ENCODE peak calls at places on chromosomes 2 and 18, in four cellular contexts. W is H1, K is K562, P is HCT116. Q is an unnamed sample.

GRCh38 chr2:46296840-46297545 is at the start of gene EPAS1:
- DNase-seq in W (peak; percentile 91), P (no peak), K (peak; percentile 99), Q (no peak)

GRCh38 chr18:79383388-79384056 is 12.2 kb upstream of the NFATC1 start:
- DNase-seq in P (no peak), W (no peak), K (no peak), Q (no peak)

GRCh38 chr2:3208179-3208578 is 169.4 kb downstream of the EIPR1 start:
- DNase-seq in W (no peak), P (no peak), K (no peak), Q (no peak)

GRCh38 chr2:17101091-17101490 is 417.1 kb downstream of the RAD51AP2 start:
- DNase-seq in W (no peak), K (no peak), P (no peak), Q (no peak)

GRCh38 chr18:32301976-32302743 is 112.3 kb downstream of the MEP1B start:
- DNase-seq in P (no peak), W (no peak), K (no peak), Q (no peak)

GRCh38 chr2:26011990-26012856 is 21.7 kb upstream of the RAB10 start:
- DNase-seq in K (peak; percentile 39), W (no peak), P (peak; percentile 92), Q (no peak)

GRCh38 chr2:19462228-19462627 is 103.8 kb upstream of the OSR1 start:
- DNase-seq in P (no peak), K (no peak), W (no peak), Q (no peak)

GRCh38 chr18:63098014-63098981 is 221.3 kb downstream of the BCL2 start:
- DNase-seq in W (no peak), K (no peak), P (no peak), Q (no peak)

GRCh38 chr2:174621323-174621722 is 23.7 kb upstream of the WIPF1 start:
- DNase-seq in P (no peak), W (no peak), K (no peak), Q (no peak)
- H3K4me1 ChIP-seq in P (peaks cover 2% of the 10 kb centered on the region), W (no peaks in the 10 kb centered on the region), K (no peaks in the 10 kb centered on the region), Q (no peaks in the 10 kb centered on the region)

GRCh38 chr2:118854507-118855300 is 7.3 kb upstream of the EN1 start:
- DNase-seq in K (no peak), W (peak; percentile 66), P (no peak), Q (no peak)
- H3K9ac ChIP-seq in K (no peak overlapping the region), W (no peak overlapping the region), P (no peak overlapping the region), Q (no peak overlapping the region)

GRCh38 chr2:121429927-121430511 is 100.7 kb upstream of the RNU4ATAC start:
- DNase-seq in P (no peak), K (no peak), W (no peak), Q (no peak)
- TF ChIP-seq ZNF274 in P (no peak), K (no peak), W (no peak), Q (no peak)

DNA sequence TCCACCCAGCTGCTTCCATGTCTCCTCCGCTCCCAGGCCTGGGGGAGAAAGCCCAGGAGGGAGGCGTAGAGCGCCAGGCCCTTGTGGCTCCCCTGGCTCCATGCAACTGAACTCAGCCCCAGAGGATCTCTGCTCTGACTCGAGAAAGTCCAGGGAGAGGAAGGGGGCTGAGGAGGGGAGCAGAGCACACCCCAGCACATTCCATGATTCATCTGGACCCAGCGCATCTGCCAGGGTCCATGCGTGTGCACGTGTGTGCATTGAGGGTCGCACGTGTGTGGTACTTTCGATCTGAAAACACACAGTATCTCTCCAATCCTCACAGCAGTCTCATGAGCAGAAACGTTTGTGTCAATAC is 146.5 kb upstream of the ID2 start:
- DNase-seq in K (no peak), P (no peak), W (no peak), Q (no peak)
- H3K4me1 ChIP-seq in K (peaks cover 52% of the 10 kb centered on the region), P (no peaks in the 10 kb centered on the region), W (peaks cover 6% of the 10 kb centered on the region), Q (peaks cover 13% of the 10 kb centered on the region)

GRCh38 chr2:85523062-85523905 is 15.7 kb upstream of the MAT2A start:
- DNase-seq in W (no peak), P (no peak), K (peak; percentile 7), Q (no peak)
- H3K9ac ChIP-seq in W (no peak overlapping the region), P (no peak overlapping the region), K (peak overlapping the region; percentile 80), Q (no peak overlapping the region)

GRCh38 chr2:28577796-28578680 is 82.2 kb downstream of the PLB1 start:
- DNase-seq in W (no peak), K (no peak), P (no peak), Q (no peak)

GRCh38 chr2:28576714-28577113 is 80.9 kb downstream of the PLB1 start:
- DNase-seq in W (no peak), P (no peak), K (no peak), Q (no peak)

GRCh38 chr2:28579606-28580005 is 83.7 kb downstream of the PLB1 start:
- DNase-seq in W (no peak), K (no peak), P (no peak), Q (no peak)

GRCh38 chr2:28580078-28580477 is 84.2 kb downstream of the PLB1 start:
- DNase-seq in P (no peak), W (no peak), K (no peak), Q (no peak)

DNA sequence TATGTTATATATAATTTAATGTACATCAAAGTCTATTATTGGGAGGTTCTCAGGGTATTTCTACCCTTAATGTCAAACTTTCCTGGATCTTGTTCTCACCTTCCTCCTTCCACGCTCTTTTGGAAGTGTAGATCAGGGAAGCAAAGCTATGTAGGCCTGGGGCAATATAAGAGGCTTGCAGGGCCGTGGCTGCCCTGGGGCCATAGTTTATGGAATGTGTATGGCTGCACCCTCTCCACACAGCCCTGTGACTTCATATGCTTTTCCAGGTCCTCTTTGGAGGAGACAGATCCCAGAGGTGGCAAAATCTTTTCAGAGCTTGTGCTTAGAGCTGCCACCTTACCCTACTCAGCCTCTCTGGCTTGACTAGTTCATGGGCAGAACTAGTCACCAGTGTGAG is 82.9 kb downstream of the PLB1 start:
- DNase-seq in P (no peak), K (no peak), W (no peak), Q (no peak)
- TF ChIP-seq ZNF274 in P (no peak), K (no peak), W (no peak), Q (no peak)

DNA sequence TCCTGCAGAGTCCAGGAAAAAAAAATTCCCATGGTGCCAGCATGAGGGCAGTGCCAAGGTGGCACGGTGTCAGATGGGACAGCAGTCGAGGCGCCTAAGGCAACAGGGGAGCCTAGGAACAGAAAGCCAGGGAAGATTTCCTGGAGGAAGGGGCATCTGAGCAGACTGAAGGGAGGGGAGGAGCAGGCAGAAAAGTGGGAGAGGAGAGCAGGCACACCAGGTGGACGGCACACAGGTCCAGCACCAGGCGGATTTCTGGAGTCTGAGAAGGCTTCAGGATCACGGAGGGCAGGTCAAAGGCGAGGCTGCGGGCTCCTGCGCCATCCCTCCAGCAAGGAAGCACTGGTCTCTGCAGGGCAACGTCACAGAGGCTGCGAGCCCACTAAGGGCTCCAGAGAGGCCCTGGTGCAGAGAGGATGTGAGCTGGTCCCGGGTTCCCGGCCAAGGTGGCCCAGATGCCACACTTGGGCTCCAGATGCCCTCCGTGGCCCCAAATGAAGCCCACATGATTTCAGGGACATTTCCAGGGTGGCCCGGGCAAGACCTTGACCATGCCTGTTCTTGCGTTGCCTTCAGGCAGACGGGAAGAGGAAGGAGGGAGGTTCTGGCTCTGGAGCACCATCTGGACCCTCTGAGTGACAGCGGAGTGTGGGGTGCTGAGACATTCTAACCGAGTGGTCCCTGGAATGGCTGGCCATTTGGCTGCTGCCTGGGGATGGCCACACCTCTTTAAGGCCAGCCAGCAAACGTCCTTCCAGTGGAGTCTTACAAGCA is 4.1 kb downstream of the HS6ST1 start:
- DNase-seq in P (no peak), K (no peak), W (no peak), Q (no peak)
- H3K4me1 ChIP-seq in P (peaks cover 27% of the 10 kb centered on the region), K (peaks cover 41% of the 10 kb centered on the region), W (peaks cover 35% of the 10 kb centered on the region), Q (peaks cover 54% of the 10 kb centered on the region)

GRCh38 chr18:35949903-35950627 is 22.4 kb upstream of the RMP24 start:
- DNase-seq in W (peak; percentile 86), P (no peak), K (peak; percentile 65), Q (peak; percentile 70)
- H3K9ac ChIP-seq in W (peak overlapping the region; percentile 74), P (no peak overlapping the region), K (no peak overlapping the region), Q (peak overlapping the region; percentile 90)

DNA sequence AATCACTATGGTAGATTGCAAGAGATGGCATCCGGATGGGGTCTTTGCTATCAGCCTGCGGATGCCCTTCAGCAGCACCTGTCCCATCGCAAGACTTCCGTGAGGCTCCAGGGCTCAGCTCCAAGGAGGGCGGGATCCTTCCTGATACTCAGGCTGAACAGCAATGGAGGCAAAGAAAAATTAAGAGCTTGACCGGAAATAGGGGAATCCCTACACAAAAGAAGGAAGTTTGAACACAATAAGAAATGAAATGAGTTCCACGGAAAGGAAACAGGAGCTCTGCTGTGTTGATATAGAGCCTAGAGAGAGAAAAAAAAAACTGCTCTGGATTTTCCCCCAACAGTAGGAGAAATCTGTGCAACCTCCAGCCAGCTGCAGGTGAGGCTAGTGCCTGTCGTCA is 91.9 kb downstream of the ARL4C start:
- DNase-seq in W (no peak), P (no peak), K (no peak), Q (no peak)
- TF ChIP-seq ZNF274 in W (no peak), P (no peak), K (no peak), Q (no peak)

Q was measured in NT2/D1.